ENCODE peak calls at places on chromosomes 7 and 10, in five cellular contexts. W is mucosa of descending colon, P is sigmoid colon, I is GM12878, O is A549. M is an unnamed sample. For H3K4me1, the result is how much of the 10 kb centered on the place peaks cover.

GRCh38 chr10:9211228-9211627 is 1156.7 kb downstream of the GATA3 start:
- DNase-seq in I (no peak), O (no peak), P (no peak), W (no peak), M (no peak)

GRCh38 chr10:90769946-90770841 is 87.6 kb downstream of the HTR7 start:
- DNase-seq in W (no peak), P (peak), O (no peak), I (no peak), M (no peak)

GRCh38 chr10:36019749-36020148 is 377.7 kb upstream of the FZD8 start:
- DNase-seq in W (no peak), O (no peak), I (no peak), P (no peak), M (no peak)

GRCh38 chr10:91681361-91682276 is 48.7 kb upstream of the PPP1R3C start:
- DNase-seq in I (no peak), P (no peak), O (no peak), W (no peak), M (no peak)

GRCh38 chr10:11610855-11611247 is 599 bp downstream of the USP6NL start:
- DNase-seq in I (no peak), P (peak), O (peak), W (peak), M (peak)

GRCh38 chr10:110212119-110213006 is 5.0 kb downstream of the MXI1 start:
- DNase-seq in O (no peak), I (no peak), P (peak), W (peak), M (no peak)

GRCh38 chr10:86900955-86901354 is 56.5 kb downstream of the MMRN2 start:
- DNase-seq in I (no peak), W (no peak), P (peak), O (no peak), M (peak)

GRCh38 chr7:106050743-106051110 is 61.4 kb downstream of the SYPL1 start:
- DNase-seq in P (no peak), W (no peak), I (no peak), O (no peak), M (no peak)

GRCh38 chr10:69503001-69503895 is 52.0 kb downstream of the TSPAN15 start:
- DNase-seq in I (no peak), P (peak), O (no peak), W (no peak), M (no peak)

GRCh38 chr7:68279827-68280400 is 1283.3 kb downstream of the TYW1 start:
- DNase-seq in I (no peak), O (no peak), W (no peak), P (no peak), M (no peak)

GRCh38 chr7:46745700-46746090 is 824.6 kb upstream of the IGFBP3 start:
- DNase-seq in O (no peak), I (no peak), P (no peak), W (no peak), M (no peak)

GRCh38 chr7:91582799-91583230 is 297.7 kb downstream of the MTERF1 start:
- DNase-seq in O (no peak), W (no peak), P (no peak), I (no peak), M (no peak)

GRCh38 chr7:120588862-120589261 is 269.1 kb downstream of the TSPAN12 start:
- DNase-seq in O (no peak), I (no peak), W (no peak), P (no peak), M (no peak)

GRCh38 chr10:71748671-71749191 is 24.6 kb downstream of the VSIR start:
- DNase-seq in I (peak), O (no peak), W (peak), P (peak), M (peak)

GRCh38 chr7:55426676-55427075 is 61.5 kb downstream of the LANCL2 start:
- DNase-seq in P (no peak), I (no peak), O (no peak), W (no peak), M (no peak)

GRCh38 chr7:82566752-82567151 is 123.2 kb upstream of the CACNA2D1 start:
- DNase-seq in I (no peak), P (no peak), W (no peak), O (no peak), M (no peak)

GRCh38 chr10:92279297-92279696 is 11.6 kb downstream of the CPEB3 start:
- DNase-seq in O (no peak), I (no peak), P (no peak), W (no peak), M (no peak)

GRCh38 chr7:18019562-18019961 is 8.1 kb downstream of the PRPS1L1 start:
- DNase-seq in O (peak), I (no peak), W (no peak), P (no peak), M (no peak)

GRCh38 chr7:92625617-92626016 is 35.4 kb upstream of the FAM133B start:
- DNase-seq in P (no peak), O (no peak), I (no peak), W (no peak), M (no peak)

GRCh38 chr7:133837248-133837647 is 289.9 kb upstream of the LRGUK start:
- DNase-seq in I (no peak), P (no peak), W (no peak), O (no peak), M (no peak)

GRCh38 chr7:77830649-77831355 is 32.2 kb downstream of the PHTF2 start:
- DNase-seq in W (no peak), I (no peak), O (no peak), P (no peak), M (no peak)

GRCh38 chr10:18795549-18795948 is 136.3 kb downstream of the ARL5B start:
- DNase-seq in W (no peak), I (no peak), P (no peak), O (no peak), M (no peak)

GRCh38 chr7:87218941-87219544 is 489 bp downstream of the TMEM243 start:
- DNase-seq in P (peak), W (peak), I (no peak), O (peak), M (peak)

GRCh38 chr10:118595598-118596425 is at the start of gene PRLHR:
- DNase-seq in I (no peak), O (peak), P (no peak), W (no peak), M (peak)

GRCh38 chr10:100710151-100710871 is 35.1 kb upstream of the PAX2 start:
- DNase-seq in I (no peak), W (no peak), P (no peak), O (peak), M (peak)

GRCh38 chr7:117190104-117190503 is 132.8 kb downstream of the WNT2 start:
- DNase-seq in W (no peak), I (no peak), P (no peak), O (no peak), M (no peak)

GRCh38 chr10:132752961-132753360 is 33.0 kb downstream of the NKX6-2 start:
- DNase-seq in O (no peak), I (no peak), W (no peak), P (no peak), M (no peak)
- H3K4me1 ChIP-seq in O (under half), I (under half), W (under half), P (under half), M (under half)

DNA sequence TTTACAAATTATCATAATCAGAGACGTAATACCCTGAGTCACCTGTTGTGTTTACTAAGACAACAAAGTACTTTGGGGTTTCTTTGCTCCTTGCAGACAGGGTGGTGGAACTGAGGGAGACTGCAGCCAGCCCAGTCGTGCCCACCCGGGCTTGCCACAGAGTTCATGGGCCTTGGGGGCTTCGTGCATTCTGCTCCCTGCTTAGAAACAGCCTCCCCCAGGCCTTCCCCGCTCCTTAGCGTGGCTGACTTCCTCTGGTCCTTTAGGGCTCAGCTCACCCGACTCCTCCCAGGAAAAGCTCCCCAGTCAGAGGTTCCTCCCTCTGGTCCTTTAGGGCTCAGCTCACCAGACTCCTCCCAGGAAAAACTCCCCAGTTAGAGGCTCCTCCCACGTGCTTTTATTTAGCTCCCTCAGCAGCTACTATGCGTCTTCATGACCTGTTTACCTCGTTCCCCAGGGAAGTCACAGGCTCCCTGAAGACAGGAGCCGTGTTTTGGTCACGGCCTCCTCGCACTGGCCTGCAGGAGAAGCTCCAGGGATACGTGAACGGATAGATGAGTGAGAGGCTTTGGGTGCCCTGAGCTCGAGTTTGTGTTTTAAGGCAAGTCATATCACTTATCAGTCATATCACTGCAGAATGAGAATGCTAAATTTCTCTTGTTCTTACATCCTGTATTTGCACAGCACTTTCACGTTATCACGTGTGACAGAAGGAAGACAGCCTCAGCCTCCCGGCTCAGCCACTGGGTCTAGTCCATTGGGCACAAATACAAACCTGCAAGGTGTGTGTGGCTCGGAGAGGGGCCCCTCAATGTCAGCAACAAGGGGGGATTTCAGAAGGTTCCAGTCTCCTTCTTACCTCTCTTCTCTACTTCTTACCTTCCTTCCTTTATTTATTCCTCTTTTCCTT is 52.7 kb upstream of the VIPR2 start:
- DNase-seq in P (no peak), W (no peak), O (no peak), I (peak), M (no peak)
- H3K4me3 ChIP-seq in P (no peak), W (no peak), O (no peak), I (no peak), M (no peak)

DNA sequence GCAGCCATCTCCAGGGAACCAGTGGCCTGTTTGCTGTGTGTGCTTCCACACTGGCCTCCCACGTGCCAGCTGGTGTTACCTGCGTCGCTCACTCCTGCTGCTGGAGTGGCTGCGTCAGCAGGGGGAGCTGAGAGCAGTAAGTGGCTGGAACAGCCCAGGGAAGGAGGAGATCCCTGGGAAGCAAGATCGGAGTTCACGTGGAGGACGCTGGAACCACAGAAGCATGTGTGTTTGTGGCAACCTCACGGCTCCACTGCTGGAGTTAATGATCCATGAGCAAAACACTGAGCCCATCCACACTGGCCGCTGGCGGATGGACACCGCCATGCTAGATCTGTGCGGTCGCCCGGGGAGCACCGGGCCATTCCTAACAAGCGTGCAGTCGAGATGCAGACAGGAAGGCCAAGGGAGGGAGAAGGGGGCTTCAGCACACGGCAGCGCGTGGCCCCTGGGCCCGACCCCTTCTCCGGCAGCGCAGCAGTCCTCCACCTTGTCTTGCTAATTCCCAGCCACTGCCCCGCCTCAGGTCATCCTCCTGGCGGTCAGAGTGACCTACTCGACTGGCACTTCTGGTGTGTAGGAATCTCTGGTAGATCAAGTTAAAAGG is 68.5 kb upstream of the EEPD1 start:
- DNase-seq in W (peak), O (peak), I (no peak), P (peak), M (peak)
- TF ChIP-seq CTCF in W (peak), O (peak), I (no peak), P (peak), M (peak)

GRCh38 chr10:77030408-77030717 is 607.2 kb downstream of the KCNMA1 start:
- DNase-seq in O (no peak), P (no peak), W (no peak), I (no peak), M (no peak)
- H3K4me1 ChIP-seq in O (under half), P (under half), W (under half), I (under half), M (under half)

DNA sequence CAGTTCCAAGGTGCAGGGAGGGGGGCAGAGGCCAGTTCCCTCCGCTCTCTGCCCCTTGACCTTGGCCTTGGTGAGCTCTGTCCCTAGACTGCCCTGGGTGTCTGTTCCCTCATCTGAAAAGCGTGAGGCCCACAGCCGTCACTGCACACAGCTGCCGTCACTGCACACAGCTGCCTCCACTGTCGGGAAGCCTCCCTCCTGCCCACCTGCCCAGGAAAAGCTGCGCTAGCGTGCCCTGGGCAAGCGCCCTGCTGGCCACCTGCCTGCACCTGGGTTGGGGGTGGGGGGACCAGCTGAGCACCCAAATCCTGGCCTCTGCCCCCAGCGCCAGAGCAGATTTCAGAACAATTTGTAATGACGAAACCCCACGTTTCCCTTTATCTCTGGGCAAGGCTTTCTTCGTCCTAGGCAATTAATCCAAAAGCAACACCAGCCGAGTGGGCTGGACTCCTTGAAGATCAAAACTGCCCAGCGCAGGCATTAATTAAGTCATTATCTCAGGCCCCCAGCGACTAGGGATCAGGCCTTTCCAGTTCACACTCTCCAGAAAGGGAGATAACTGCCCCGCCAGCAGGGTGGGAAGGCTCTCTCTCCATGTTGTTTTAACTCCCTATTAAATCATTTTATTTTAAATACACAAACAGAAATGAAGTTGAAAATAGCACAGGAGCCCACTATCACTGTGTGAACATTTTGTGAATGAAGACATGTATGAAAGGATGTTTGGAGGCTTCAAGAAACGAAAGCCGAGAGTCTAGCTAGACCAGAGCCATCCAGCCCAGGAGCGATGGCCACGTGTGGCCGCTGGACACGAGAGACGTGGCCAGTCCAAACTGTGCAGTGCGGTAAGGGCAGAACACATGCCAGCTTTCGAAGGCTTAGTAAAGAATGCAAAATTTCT is 4.0 kb upstream of the PDGFA start:
- DNase-seq in P (no peak), I (no peak), O (no peak), W (peak), M (no peak)
- H3K4me3 ChIP-seq in P (no peak), I (no peak), O (no peak), W (no peak), M (no peak)

DNA sequence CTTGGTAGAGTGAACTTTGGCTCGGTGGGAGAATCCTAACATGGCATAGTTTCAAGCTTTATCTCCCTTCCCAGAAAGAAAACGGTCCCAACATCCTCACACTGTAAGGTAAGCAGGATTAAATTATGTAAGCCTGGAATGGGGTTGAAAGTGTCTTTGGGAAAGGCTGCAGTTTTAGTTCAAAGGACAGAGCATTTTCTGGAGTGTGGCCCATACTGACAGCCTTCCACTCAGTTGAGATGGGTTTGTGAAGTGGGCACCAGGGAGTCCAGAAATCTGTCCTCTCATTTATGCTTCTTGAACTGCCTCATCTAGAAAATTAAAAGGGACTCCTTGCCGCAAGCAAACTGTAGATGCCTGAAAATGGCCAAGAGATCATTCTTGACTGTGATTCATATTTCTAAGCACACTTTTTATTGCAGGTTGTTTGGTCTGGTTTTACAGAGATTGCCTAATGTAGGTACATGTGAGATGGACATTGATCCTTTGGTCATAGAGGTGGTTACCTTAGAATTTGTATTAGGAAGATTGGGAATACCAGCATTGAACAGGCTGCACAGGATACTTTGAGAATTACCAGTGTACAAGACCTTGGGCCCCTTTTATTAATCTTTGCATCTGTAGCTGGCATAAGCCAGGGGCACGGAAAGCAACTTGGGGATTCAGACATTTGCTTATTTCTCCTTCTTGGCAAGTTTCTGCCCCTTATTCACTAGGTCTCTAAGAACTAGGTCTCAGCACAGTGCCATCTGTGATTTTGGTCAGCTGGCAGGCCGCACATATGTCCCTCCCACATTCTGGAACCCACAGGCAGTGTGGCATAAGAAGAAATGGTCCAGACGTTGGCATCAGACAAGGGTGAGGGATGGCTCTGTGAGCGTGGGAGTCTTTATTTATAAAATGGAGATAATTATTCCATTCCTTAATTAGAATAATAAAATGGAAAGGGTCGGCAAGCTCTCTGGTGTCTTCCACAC is 125.9 kb downstream of the GLCCI1 start:
- DNase-seq in P (no peak), I (no peak), W (no peak), O (no peak), M (no peak)
- TF ChIP-seq CTCF in P (no peak), I (no peak), W (no peak), O (no peak), M (no peak)

GRCh38 chr7:130888468-130888867 is 154.5 kb upstream of the KLF14 start:
- DNase-seq in P (no peak), I (no peak), W (no peak), O (no peak), M (no peak)

GRCh38 chr7:130894146-130895005 is 160.4 kb upstream of the KLF14 start:
- DNase-seq in P (peak), O (peak), I (no peak), W (peak), M (peak)

GRCh38 chr7:130893441-130893894 is 159.5 kb upstream of the KLF14 start:
- DNase-seq in P (no peak), W (no peak), I (no peak), O (no peak), M (no peak)

GRCh38 chr7:130890176-130891020 is 156.4 kb upstream of the KLF14 start:
- DNase-seq in I (no peak), W (no peak), O (no peak), P (no peak), M (no peak)

DNA sequence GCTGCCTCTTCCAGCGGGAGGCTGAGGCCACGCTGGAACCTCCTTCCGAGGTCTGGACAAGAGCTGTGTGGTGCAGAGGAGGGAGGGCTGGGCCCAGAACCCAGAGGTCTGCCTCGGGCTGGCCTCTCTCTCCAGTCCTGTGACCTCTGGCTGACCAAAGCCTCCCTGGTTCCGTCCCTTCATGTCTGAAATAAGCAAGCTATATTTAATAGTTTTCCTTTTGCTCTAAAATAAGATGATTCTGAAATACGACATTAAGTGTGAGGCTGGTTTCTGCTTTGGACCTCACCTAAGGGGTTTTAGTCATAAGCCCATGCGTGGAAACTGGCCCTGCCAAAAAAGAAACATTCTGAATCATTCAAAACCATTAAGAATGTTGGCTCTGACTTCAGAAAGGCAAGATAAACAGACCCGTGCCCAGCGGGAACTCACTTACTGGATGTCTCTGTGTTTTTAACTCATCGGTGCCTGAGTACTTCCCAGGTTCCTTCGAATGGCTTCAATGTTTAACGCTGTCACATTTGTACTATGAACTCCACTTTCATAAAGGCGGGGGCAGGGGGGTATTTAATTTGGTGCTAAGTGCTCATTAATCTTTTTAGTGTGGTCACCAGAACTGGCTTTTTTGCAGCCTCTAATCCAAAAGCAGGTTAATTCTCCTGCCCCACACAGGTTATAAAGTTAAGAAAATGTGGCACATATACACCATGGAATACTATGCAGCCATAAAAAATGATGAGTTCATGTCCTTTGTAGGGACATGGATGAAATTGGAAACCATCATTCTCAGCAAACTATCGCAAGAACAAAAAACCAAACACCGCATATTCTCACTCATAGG is 157.5 kb upstream of the KLF14 start:
- DNase-seq in W (no peak), O (no peak), P (peak), I (no peak), M (peak)
- H3K4me1 ChIP-seq in W (half or more), O (half or more), P (half or more), I (under half), M (half or more)

M was measured in body of pancreas.